ENCODE peak calls at places on chromosomes 2 and 18, in four cellular contexts. L, J, U and W are unnamed samples.

GRCh38 chr2:98867539-98868309 is 68.3 kb downstream of the CRACDL start:
- DNase-seq in L (no peak), J (no peak), U (no peak), W (no peak)

GRCh38 chr2:161414385-161415040 is 1.6 kb upstream of the TBR1 start:
- DNase-seq in L (no peak), J (no peak), U (peak), W (no peak)

GRCh38 chr2:229870903-229871650 is 50.7 kb downstream of the TRIP12 start:
- DNase-seq in L (no peak), J (no peak), U (no peak), W (no peak)

GRCh38 chr18:9233771-9234440 is 97.3 kb downstream of the ANKRD12 start:
- DNase-seq in L (no peak), J (no peak), U (peak), W (no peak)

GRCh38 chr2:228378696-228379425 is 197.4 kb upstream of the SPHKAP start:
- DNase-seq in L (no peak), J (peak), U (no peak), W (no peak)

GRCh38 chr18:23281626-23282436 is 146.5 kb downstream of the CABLES1 start:
- DNase-seq in L (peak), J (no peak), U (no peak), W (no peak)

GRCh38 chr2:233227579-233227978 is 23.9 kb upstream of the ATG16L1 start:
- DNase-seq in L (no peak), J (no peak), U (no peak), W (no peak)

GRCh38 chr2:201574754-201575153 is 68.5 kb downstream of the TMEM237 start:
- DNase-seq in L (no peak), J (no peak), U (no peak), W (no peak)

GRCh38 chr18:9782073-9782857 is 74.2 kb downstream of the RAB31 start:
- DNase-seq in L (no peak), J (peak), U (no peak), W (no peak)

GRCh38 chr2:236114959-236115358 is 53.2 kb downstream of the GBX2 start:
- DNase-seq in L (no peak), J (no peak), U (peak), W (no peak)

GRCh38 chr2:197152451-197153228 is 157.9 kb downstream of the ANKRD44 start:
- DNase-seq in L (no peak), J (no peak), U (no peak), W (no peak)

GRCh38 chr2:57180678-57181077 is 865.9 kb upstream of the VRK2 start:
- DNase-seq in L (no peak), J (no peak), U (no peak), W (no peak)

GRCh38 chr2:237400199-237400598 is 13.8 kb downstream of the COL6A3 start:
- DNase-seq in L (no peak), J (no peak), U (no peak), W (no peak)

GRCh38 chr2:157792345-157793052 is 83.6 kb downstream of the ACVR1 start:
- DNase-seq in L (no peak), J (no peak), U (no peak), W (no peak)

GRCh38 chr2:26169226-26169625 is 3.7 kb upstream of the GAREM2 start:
- DNase-seq in L (no peak), J (no peak), U (no peak), W (no peak)

GRCh38 chr18:44458777-44459176 is 221.9 kb upstream of the SETBP1 start:
- DNase-seq in L (no peak), J (no peak), U (no peak), W (no peak)

GRCh38 chr18:51196116-51196810 is 1.2 kb downstream of the MEX3C start:
- DNase-seq in L (no peak), J (no peak), U (no peak), W (no peak)

GRCh38 chr18:48228301-48228715 is 180.9 kb downstream of the ZBTB7C start:
- DNase-seq in L (no peak), J (no peak), U (no peak), W (no peak)

GRCh38 chr18:6885992-6886823 is 156.7 kb downstream of the ARHGAP28 start:
- DNase-seq in L (peak), J (peak), U (peak), W (no peak)

GRCh38 chr2:15072836-15073235 is 440.3 kb downstream of the LRATD1 start:
- DNase-seq in L (no peak), J (no peak), U (no peak), W (no peak)

GRCh38 chr2:27051902-27052645 is 606 bp downstream of the AGBL5 start:
- DNase-seq in L (no peak), J (no peak), U (peak), W (no peak)

GRCh38 chr2:155377178-155377780 is 678.8 kb downstream of the KCNJ3 start:
- DNase-seq in L (no peak), J (peak), U (no peak), W (no peak)

GRCh38 chr2:96374211-96374951 is 38.8 kb downstream of the NCAPH start:
- DNase-seq in L (peak), J (peak), U (no peak), W (no peak)

GRCh38 chr2:241937297-241937696 is 67.8 kb downstream of the RTP5 start:
- DNase-seq in L (no peak), J (no peak), U (no peak), W (no peak)

GRCh38 chr18:57027190-57027708 is 119.6 kb upstream of the BOD1L2 start:
- DNase-seq in L (no peak), J (no peak), U (no peak), W (no peak)

GRCh38 chr2:98828793-98829371 is 98.0 kb upstream of the MGAT4A start:
- DNase-seq in L (no peak), J (no peak), U (no peak), W (no peak)

GRCh38 chr2:127614246-127614645 is 31.7 kb upstream of the GPR17 start:
- DNase-seq in L (no peak), J (no peak), U (no peak), W (no peak)

GRCh38 chr2:97745474-97746172 is 32.2 kb downstream of the ZAP70 start:
- DNase-seq in L (no peak), J (no peak), U (no peak), W (no peak)

GRCh38 chr2:28586864-28587263 is 91.0 kb downstream of the PLB1 start:
- DNase-seq in L (no peak), J (no peak), U (no peak), W (peak)

GRCh38 chr2:134160793-134161504 is 92.9 kb upstream of the MGAT5 start:
- DNase-seq in L (no peak), J (peak), U (no peak), W (no peak)

GRCh38 chr2:70664525-70664924 is 103.5 kb downstream of the ADD2 start:
- DNase-seq in L (no peak), J (no peak), U (no peak), W (no peak)

GRCh38 chr2:203648273-203648672 is 58.2 kb upstream of the CD28 start:
- DNase-seq in L (no peak), J (no peak), U (no peak), W (no peak)

GRCh38 chr2:21043744-21044532 is at the start of gene APOB:
- DNase-seq in L (no peak), J (no peak), U (peak), W (no peak)

GRCh38 chr18:62957885-62958472 is 242.6 kb downstream of the PHLPP1 start:
- DNase-seq in L (no peak), J (peak), U (no peak), W (peak)

GRCh38 chr2:126750506-126750905 is 94.5 kb downstream of the GYPC start:
- DNase-seq in L (no peak), J (no peak), U (no peak), W (no peak)

GRCh38 chr18:9173770-9174233 is 37.2 kb downstream of the ANKRD12 start:
- DNase-seq in L (no peak), J (no peak), U (no peak), W (no peak)

GRCh38 chr18:22846088-22846683 is 86.9 kb upstream of the RBBP8 start:
- DNase-seq in L (peak), J (peak), U (no peak), W (no peak)